ENCODE peak calls at places on chromosome 17, in nine cellular contexts. I is HFFc6; C is HEK293T; E is NCI-H1092; R is mesendoderm; U is right lobe of liver; T is stomach; Z is activated CD8-positive, alpha-beta T cell treated with anti-CD3 and anti-CD28 coated beads, Interleukin-2, amount 10 ng/mL, durations not matched to agents 7 days and 5 days; X is AML-193. W is an unnamed sample.

GRCh38 chr17:17362531-17362930 is 59.4 kb downstream of the NT5M start:
- DNase-seq in I (no peak), C (no peak), E (no peak), R (no peak), U (no peak), T (no peak), Z (no peak), X (no peak), W (no peak)

GRCh38 chr17:59504821-59505220 is 60.6 kb upstream of the DHX40 start:
- DNase-seq in I (no peak), C (no peak), E (no peak), R (no peak), U (no peak), T (no peak), Z (no peak), X (no peak), W (no peak)

GRCh38 chr17:64004218-64004770 is 6.1 kb downstream of the PRR29 start:
- DNase-seq in I (no peak), C (no peak), E (no peak), R (no peak), U (no peak), T (no peak), Z (no peak), X (no peak), W (no peak)

GRCh38 chr17:72445055-72445991 is 324.5 kb downstream of the SOX9 start:
- DNase-seq in I (no peak), C (no peak), E (no peak), R (no peak), U (peak; percentile 43), T (peak; percentile 58), Z (no peak), X (no peak), W (no peak)

GRCh38 chr17:40209404-40210093 is 9.6 kb upstream of the WIPF2 start:
- DNase-seq in I (peak; percentile 81), C (no peak), E (no peak), R (no peak), U (no peak), T (no peak), Z (no peak), X (no peak), W (peak; percentile 9)

GRCh38 chr17:43578699-43579569 is 32.8 kb upstream of the ETV4 start:
- DNase-seq in I (peak; percentile 32), C (no peak), E (peak; percentile 71), R (no peak), U (peak; percentile 35), T (no peak), Z (peak; percentile 35), X (no peak), W (peak; percentile 61)

GRCh38 chr17:45341389-45342158 is 24.8 kb upstream of the MAP3K14 start:
- DNase-seq in I (peak; percentile 93), C (peak; percentile 73), E (no peak), R (peak; percentile 97), U (peak; percentile 69), T (no peak), Z (no peak), X (no peak), W (peak; percentile 92)

GRCh38 chr17:75847595-75848522 is 3.7 kb upstream of the UNC13D start:
- DNase-seq in I (no peak), C (no peak), E (no peak), R (no peak), U (no peak), T (no peak), Z (no peak), X (no peak), W (no peak)

GRCh38 chr17:37494971-37495370 is 5.3 kb downstream of the DUSP14 start:
- DNase-seq in I (no peak), C (no peak), E (no peak), R (no peak), U (no peak), T (no peak), Z (no peak), X (no peak), W (no peak)

GRCh38 chr17:39867084-39867890 is 715 bp upstream of the ZPBP2 start:
- DNase-seq in I (no peak), C (no peak), E (no peak), R (no peak), U (no peak), T (no peak), Z (peak; percentile 47), X (no peak), W (no peak)

GRCh38 chr17:6073620-6074019 is 3.4 kb downstream of the WSCD1 start:
- DNase-seq in I (no peak), C (no peak), E (no peak), R (no peak), U (no peak), T (no peak), Z (no peak), X (no peak), W (no peak)

GRCh38 chr17:81076097-81076754 is 41.3 kb downstream of the BAIAP2 start:
- DNase-seq in I (no peak), C (no peak), E (no peak), R (no peak), U (no peak), T (no peak), Z (no peak), X (no peak), W (no peak)

W was measured in kidney glomerular epithelial cell.